ENCODE peak calls at places on chromosomes 5 and 9, in six cellular contexts. S is mammary epithelial cell; U is fibroblast of lung; D is naive thymus-derived CD4-positive, alpha-beta T cell; B is Karpas-422; W is body of pancreas. H is an unnamed sample.

GRCh38 chr5:6832994-6833393 is 119.8 kb downstream of the TENT4A start:
- DNase-seq in S (no peak), U (no peak), D (no peak), B (no peak), W (no peak), H (no peak)

GRCh38 chr5:73793911-73794310 is 167.9 kb downstream of the ARHGEF28 start:
- DNase-seq in S (peak; percentile 32), U (peak; percentile 83), D (no peak), B (no peak), W (no peak), H (no peak)

GRCh38 chr5:172353271-172353807 is 69.8 kb upstream of the UBTD2 start:
- DNase-seq in S (no peak), U (no peak), D (no peak), B (no peak), W (no peak), H (no peak)

GRCh38 chr5:36502608-36503007 is 103.8 kb upstream of the SLC1A3 start:
- DNase-seq in S (peak; percentile 77), U (peak; percentile 98), D (no peak), B (no peak), W (no peak), H (no peak)

GRCh38 chr9:93278164-93278563 is 94.2 kb downstream of the WNK2 start:
- DNase-seq in S (no peak), U (no peak), D (no peak), B (no peak), W (no peak), H (no peak)

GRCh38 chr5:6181147-6181729 is 197.1 kb downstream of the MED10 start:
- DNase-seq in S (no peak), U (no peak), D (no peak), B (no peak), W (no peak), H (no peak)

GRCh38 chr5:107431998-107432397 is 238.7 kb downstream of the EFNA5 start:
- DNase-seq in S (peak; percentile 70), U (peak; percentile 65), D (no peak), B (no peak), W (no peak), H (no peak)

GRCh38 chr5:119275146-119275872 is 80.5 kb upstream of the TNFAIP8 start:
- DNase-seq in S (peak; percentile 80), U (peak; percentile 78), D (no peak), B (no peak), W (no peak), H (no peak)

GRCh38 chr5:116453920-116454319 is 120.7 kb downstream of the SEMA6A start:
- DNase-seq in S (no peak), U (peak; percentile 66), D (no peak), B (no peak), W (no peak), H (no peak)

GRCh38 chr5:32586251-32586642 is 890 bp downstream of the SUB1 start:
- DNase-seq in S (no peak), U (no peak), D (no peak), B (no peak), W (no peak), H (no peak)

GRCh38 chr5:32585122-32585445 is 273 bp upstream of the SUB1 start:
- DNase-seq in S (no peak), U (no peak), D (no peak), B (no peak), W (no peak), H (no peak)

GRCh38 chr5:32587067-32587551 is 1.8 kb downstream of the SUB1 start:
- DNase-seq in S (no peak), U (no peak), D (no peak), B (no peak), W (no peak), H (no peak)

GRCh38 chr5:32584651-32585050 is 706 bp upstream of the SUB1 start:
- DNase-seq in S (no peak), U (no peak), D (no peak), B (no peak), W (no peak), H (no peak)

DNA sequence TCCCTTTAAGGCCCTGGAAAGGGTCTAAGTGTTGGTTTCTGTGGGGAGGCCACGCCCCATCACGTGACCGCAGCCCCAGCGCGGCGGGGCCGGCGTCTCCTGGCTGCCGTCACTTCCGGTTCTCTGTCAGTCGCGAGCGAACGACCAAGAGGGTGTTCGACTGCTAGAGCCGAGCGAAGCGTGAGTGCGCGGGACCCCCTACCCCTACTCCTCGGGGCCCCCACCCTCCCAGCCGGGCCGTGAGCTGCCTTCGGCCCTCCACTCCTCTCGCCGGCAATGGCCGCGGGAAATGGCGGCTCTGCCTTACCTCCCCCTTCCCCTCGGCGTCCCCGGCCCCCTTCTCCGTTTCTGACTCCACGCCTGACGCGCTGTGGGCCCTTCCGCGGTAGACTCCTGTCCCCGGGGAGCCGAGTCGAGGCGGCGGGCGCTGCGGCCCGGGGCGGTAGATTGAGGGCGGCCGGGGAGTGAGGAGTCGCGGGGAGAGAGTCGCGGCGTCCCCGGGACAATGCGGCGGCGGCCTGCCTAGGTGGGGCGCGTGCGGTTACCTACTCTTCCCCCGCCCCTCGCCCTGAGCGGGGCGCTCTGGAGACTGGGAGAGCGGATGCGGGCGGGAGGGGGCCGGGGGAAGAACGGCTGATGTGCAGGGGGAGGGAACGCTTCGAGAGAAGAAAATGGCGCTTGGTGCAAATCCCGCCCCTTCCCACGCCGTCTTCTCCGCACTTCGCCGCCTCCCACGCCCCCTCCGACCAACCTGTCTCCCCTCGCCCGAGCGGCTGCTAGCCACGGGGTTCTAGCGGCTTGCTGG is at the start of gene SUB1:
- DNase-seq in S (peak; percentile 85), U (peak; percentile 88), D (peak; percentile 93), B (peak; percentile 94), W (peak; percentile 94), H (peak; percentile 85)
- H3K4me1 ChIP-seq in S (peaks cover 20% of the 10 kb centered on the region), U (peaks cover 3% of the 10 kb centered on the region), D (peaks cover 24% of the 10 kb centered on the region), B (peaks cover 71% of the 10 kb centered on the region), W (peaks cover 9% of the 10 kb centered on the region), H (peaks cover 17% of the 10 kb centered on the region)

DNA sequence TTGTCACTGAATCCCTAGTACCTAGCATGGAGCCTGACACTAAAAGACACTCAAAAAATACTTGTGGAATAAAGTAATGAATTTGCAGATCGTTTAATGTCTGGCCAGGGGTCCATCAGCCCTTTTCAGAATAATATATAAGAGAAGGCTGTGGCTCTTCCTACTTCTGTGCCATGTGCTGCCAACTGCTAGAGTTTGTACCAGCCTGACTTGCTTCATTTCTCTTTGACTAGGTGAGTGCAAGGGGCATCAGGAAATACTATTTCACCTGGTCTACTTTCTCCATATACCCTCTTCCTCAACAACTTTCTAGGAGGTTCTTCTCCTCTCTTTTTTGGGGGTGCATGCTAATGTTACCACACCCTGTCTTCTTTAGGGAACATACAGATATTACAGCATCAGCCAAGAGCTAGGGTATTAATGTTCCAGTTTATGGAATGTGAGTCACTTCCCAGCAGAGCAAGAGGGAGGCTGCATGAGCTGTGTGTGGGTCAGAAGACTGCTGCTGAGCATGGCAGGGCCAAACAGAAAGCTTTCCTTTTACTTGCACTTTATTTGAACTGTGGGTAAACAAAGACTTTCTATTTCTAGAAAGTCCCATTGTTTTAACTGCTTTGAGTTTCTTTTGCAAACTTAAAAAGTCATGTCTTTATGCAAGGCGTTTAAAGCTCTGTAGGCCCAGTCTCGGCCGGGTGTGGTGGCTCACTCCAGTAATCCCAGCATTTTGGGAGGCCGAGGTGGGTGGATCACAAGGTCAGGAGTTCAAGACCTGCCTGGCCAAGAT is 158.9 kb downstream of the ADAMTSL1 start:
- DNase-seq in S (peak; percentile 69), U (peak; percentile 89), D (no peak), B (no peak), W (no peak), H (no peak)
- H3K4me3 ChIP-seq in S (no peak overlapping the region), U (no peak overlapping the region), D (no peak overlapping the region), B (no peak overlapping the region), W (no peak overlapping the region), H (no peak overlapping the region)

GRCh38 chr9:133655701-133656100 is 19.5 kb downstream of the DBH start:
- DNase-seq in S (no peak), U (no peak), D (no peak), B (no peak), W (no peak), H (no peak)
- H3K27me3 ChIP-seq in S (peaks cover 33% of the 10 kb centered on the region), U (no peaks in the 10 kb centered on the region), D (no peaks in the 10 kb centered on the region), B (no peaks in the 10 kb centered on the region), W (no peaks in the 10 kb centered on the region), H (peaks cover 67% of the 10 kb centered on the region)

GRCh38 chr5:56359809-56360685 is 126.9 kb upstream of the ANKRD55 start:
- DNase-seq in S (no peak), U (peak; percentile 67), D (no peak), B (no peak), W (no peak), H (no peak)
- H3K4me1 ChIP-seq in S (peaks cover 29% of the 10 kb centered on the region), U (no peaks in the 10 kb centered on the region), D (no peaks in the 10 kb centered on the region), B (peaks cover 8% of the 10 kb centered on the region), W (peaks cover 46% of the 10 kb centered on the region), H (peaks cover 13% of the 10 kb centered on the region)

DNA sequence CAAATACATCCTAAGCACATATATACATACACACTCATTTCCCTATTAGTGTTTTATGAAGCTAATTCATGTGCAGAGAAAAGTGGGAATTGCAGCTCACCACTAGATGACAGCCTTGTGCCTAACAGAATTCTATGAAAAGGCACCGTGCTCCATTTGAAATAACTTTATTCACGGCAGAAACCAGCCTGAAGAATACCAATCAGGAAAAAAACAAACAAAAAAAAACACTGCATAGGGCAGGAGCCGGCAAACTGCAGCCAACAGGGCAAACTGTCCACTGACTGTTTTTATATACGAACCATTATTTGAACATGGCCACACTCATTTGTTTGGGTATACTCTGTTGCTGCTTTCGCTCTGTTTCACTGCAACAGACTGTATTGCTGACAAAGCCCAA is 33.6 kb downstream of the ERMP1 start:
- DNase-seq in S (peak; percentile 42), U (peak; percentile 41), D (peak; percentile 7), B (no peak), W (no peak), H (peak; percentile 14)
- H3K4me3 ChIP-seq in S (no peak overlapping the region), U (no peak overlapping the region), D (no peak overlapping the region), B (no peak overlapping the region), W (no peak overlapping the region), H (no peak overlapping the region)

DNA sequence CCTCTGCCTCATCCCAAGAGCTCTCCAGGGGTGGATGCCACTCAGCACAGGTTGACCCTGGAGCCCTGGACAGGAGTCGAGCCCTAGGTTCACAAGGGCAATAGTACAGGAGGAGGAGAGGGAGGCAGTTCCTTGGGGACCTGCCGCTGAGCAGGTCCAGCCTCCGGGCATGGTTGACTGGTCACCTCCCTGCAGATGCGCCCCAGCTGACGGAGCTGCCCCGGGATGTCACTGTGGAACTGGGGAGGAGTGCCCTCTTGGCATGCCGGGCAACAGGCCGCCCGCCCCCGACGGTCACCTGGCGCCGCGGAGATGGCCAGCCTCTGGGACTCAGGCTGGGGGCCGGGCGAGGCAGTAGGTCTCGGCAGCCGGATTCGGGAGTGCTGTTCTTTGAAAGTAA is 53.7 kb downstream of the HMCN2 start:
- DNase-seq in S (no peak), U (no peak), D (no peak), B (no peak), W (no peak), H (no peak)
- H3K27me3 ChIP-seq in S (peaks cover 8% of the 10 kb centered on the region), U (no peaks in the 10 kb centered on the region), D (no peaks in the 10 kb centered on the region), B (no peaks in the 10 kb centered on the region), W (no peaks in the 10 kb centered on the region), H (peaks cover 37% of the 10 kb centered on the region)